ENCODE peak calls at places on chromosome 13, in six cellular contexts. Y is breast epithelium, S is thoracic aorta, C is tibial nerve, Z is body of pancreas, U is suprapubic skin. B is an unnamed sample.

GRCh38 chr13:23087884-23088283 is 92.9 kb upstream of the SGCG start:
- DNase-seq in Y (no peak), S (no peak), C (peak; percentile 7), Z (no peak), U (no peak), B (no peak)

GRCh38 chr13:36163303-36163702 is 32.1 kb upstream of the DCLK1 start:
- DNase-seq in Y (no peak), S (no peak), C (peak; percentile 17), Z (no peak), U (no peak), B (no peak)

GRCh38 chr13:36789061-36789460 is 30.0 kb upstream of the RFXAP start:
- DNase-seq in Y (no peak), S (no peak), C (no peak), Z (no peak), U (no peak), B (no peak)

GRCh38 chr13:73870970-73871935 is 263.0 kb downstream of the KLF12 start:
- DNase-seq in Y (no peak), S (no peak), C (peak; percentile 15), Z (no peak), U (no peak), B (no peak)

GRCh38 chr13:43786766-43787517 is at the start of gene ENOX1:
- DNase-seq in Y (no peak), S (no peak), C (no peak), Z (peak; percentile 60), U (peak; percentile 65), B (peak; percentile 77)

GRCh38 chr13:102726430-102726829 is 31.6 kb upstream of the METTL21C start:
- DNase-seq in Y (no peak), S (no peak), C (no peak), Z (no peak), U (no peak), B (no peak)

GRCh38 chr13:36766295-36766694 is 52.7 kb upstream of the RFXAP start:
- DNase-seq in Y (no peak), S (no peak), C (no peak), Z (no peak), U (no peak), B (no peak)

GRCh38 chr13:74573654-74574053 is 439.4 kb upstream of the KLF12 start:
- DNase-seq in Y (no peak), S (no peak), C (no peak), Z (no peak), U (no peak), B (no peak)

GRCh38 chr13:41581884-41582547 is 124.7 kb downstream of the RGCC start:
- DNase-seq in Y (no peak), S (no peak), C (peak; percentile 21), Z (no peak), U (no peak), B (no peak)

GRCh38 chr13:31048521-31048920 is 113.2 kb downstream of the HSPH1 start:
- DNase-seq in Y (no peak), S (no peak), C (no peak), Z (no peak), U (no peak), B (no peak)

GRCh38 chr13:24456396-24456795 is 56.2 kb downstream of the PARP4 start:
- DNase-seq in Y (no peak), S (no peak), C (no peak), Z (no peak), U (no peak), B (no peak)

GRCh38 chr13:34640179-34640929 is 301.7 kb upstream of the NBEA start:
- DNase-seq in Y (no peak), S (no peak), C (no peak), Z (no peak), U (no peak), B (no peak)

GRCh38 chr13:37383066-37383465 is 215.5 kb downstream of the POSTN start:
- DNase-seq in Y (no peak), S (no peak), C (no peak), Z (no peak), U (no peak), B (no peak)

GRCh38 chr13:110467516-110467915 is 94.0 kb downstream of the RAB20 start:
- DNase-seq in Y (no peak), S (no peak), C (no peak), Z (no peak), U (no peak), B (no peak)
- H3K36me3 ChIP-seq in Y (no peaks in the 10 kb centered on the region), S (peaks cover 92% of the 10 kb centered on the region), C (peaks cover 8% of the 10 kb centered on the region), Z (no peaks in the 10 kb centered on the region), U (peaks cover 25% of the 10 kb centered on the region), B (no peaks in the 10 kb centered on the region)

GRCh38 chr13:98020271-98020670 is 66.8 kb downstream of the IPO5 start:
- DNase-seq in Y (no peak), S (no peak), C (no peak), Z (no peak), U (no peak), B (no peak)
- H3K36me3 ChIP-seq in Y (no peaks in the 10 kb centered on the region), S (peaks cover 42% of the 10 kb centered on the region), C (peaks cover 6% of the 10 kb centered on the region), Z (peaks cover 17% of the 10 kb centered on the region), U (peaks cover 63% of the 10 kb centered on the region), B (peaks cover 58% of the 10 kb centered on the region)

GRCh38 chr13:113624235-113624587 is 33.8 kb downstream of the ATP4B start:
- DNase-seq in Y (no peak), S (no peak), C (no peak), Z (no peak), U (peak; percentile 17), B (no peak)
- H3K36me3 ChIP-seq in Y (no peaks in the 10 kb centered on the region), S (no peaks in the 10 kb centered on the region), C (no peaks in the 10 kb centered on the region), Z (no peaks in the 10 kb centered on the region), U (peaks cover 25% of the 10 kb centered on the region), B (peaks cover 20% of the 10 kb centered on the region)

DNA sequence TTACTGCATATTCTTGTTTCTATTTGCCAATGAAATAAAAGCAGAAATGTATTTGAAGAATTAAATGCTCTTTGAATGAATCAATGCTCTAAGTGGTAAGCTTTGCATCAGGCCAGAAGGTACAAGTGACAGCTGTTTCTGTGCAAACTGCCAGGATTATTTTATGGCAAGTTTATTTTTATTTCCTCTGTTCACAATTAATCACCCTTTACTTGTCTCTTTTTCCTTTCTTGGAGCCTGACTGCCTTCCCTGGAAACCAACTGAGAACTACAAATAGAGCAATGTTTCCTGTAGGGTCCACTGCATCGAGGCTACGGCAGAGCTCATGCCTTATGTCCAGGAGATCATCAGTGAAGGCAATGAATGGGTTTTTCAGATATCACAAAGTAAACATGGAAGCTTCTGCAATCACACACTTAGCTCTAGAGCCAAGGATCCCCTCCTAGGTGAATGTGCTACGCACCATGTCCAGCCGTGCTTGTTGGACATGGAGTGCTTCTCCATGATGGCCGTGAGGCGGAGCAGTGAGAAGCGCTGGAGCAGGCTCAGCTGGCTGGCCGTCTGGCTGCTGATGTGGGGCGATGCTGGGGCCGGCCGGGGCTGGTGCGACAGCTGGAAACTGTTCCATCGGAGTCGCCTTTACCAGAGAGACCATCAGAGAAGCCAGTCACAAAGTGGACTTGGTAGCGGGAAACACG is 110.8 kb downstream of the KL start:
- DNase-seq in Y (no peak), S (no peak), C (no peak), Z (peak; percentile 22), U (peak; percentile 66), B (no peak)
- H3K36me3 ChIP-seq in Y (no peaks in the 10 kb centered on the region), S (peaks cover 18% of the 10 kb centered on the region), C (no peaks in the 10 kb centered on the region), Z (peaks cover 5% of the 10 kb centered on the region), U (peaks cover 22% of the 10 kb centered on the region), B (peaks cover 6% of the 10 kb centered on the region)

GRCh38 chr13:45490068-45490467 is 25.3 kb downstream of the COG3 start:
- DNase-seq in Y (no peak), S (no peak), C (no peak), Z (no peak), U (no peak), B (no peak)

GRCh38 chr13:45496942-45497341 is 32.2 kb downstream of the COG3 start:
- DNase-seq in Y (no peak), S (no peak), C (no peak), Z (no peak), U (no peak), B (no peak)

DNA sequence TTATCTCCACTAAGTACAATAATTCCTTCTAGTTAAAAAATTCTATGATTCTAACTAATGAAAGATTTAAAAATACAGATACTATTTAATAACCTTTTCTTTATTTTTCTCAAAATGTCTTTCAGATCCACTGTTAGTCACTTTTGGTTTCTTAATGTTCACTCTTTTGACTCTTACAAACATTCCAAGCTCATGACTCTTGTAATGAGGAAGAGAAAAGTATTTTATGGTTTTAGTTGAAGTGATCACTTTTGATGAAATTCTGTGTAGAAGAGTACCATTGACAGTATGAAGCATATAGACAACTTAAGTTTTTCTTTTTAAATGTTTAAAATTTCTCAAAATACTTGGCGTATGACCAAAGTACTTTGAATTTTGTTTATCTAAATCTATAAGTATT is 27.8 kb downstream of the COG3 start:
- DNase-seq in Y (no peak), S (no peak), C (no peak), Z (no peak), U (no peak), B (no peak)
- H3K36me3 ChIP-seq in Y (no peaks in the 10 kb centered on the region), S (peaks cover 23% of the 10 kb centered on the region), C (no peaks in the 10 kb centered on the region), Z (peaks cover 5% of the 10 kb centered on the region), U (peaks cover 77% of the 10 kb centered on the region), B (no peaks in the 10 kb centered on the region)

B was measured in spleen.